ENCODE peak calls at places on chromosomes 12 and 14, in nine cellular contexts. O is SJSA1; X is adrenal gland; K is GM23248; N is upper lobe of right lung; G is right cardiac atrium; A is K562; P is pancreas; S is naive thymus-derived CD4-positive, alpha-beta T cell. W is an unnamed sample. For H3K9me3, the result is how much of the 10 kb centered on the place peaks cover.

GRCh38 chr14:77086017-77086727 is 11.9 kb upstream of the CIPC start:
- DNase-seq in O (no peak), X (no peak), K (peak), N (no peak), G (no peak), A (no peak), P (no peak), S (no peak), W (no peak)

GRCh38 chr12:15428632-15429031 is 106.3 kb downstream of the PTPRO start:
- DNase-seq in O (no peak), X (no peak), K (no peak), N (no peak), G (no peak), A (no peak), P (no peak), S (no peak), W (no peak)

GRCh38 chr12:70255311-70255710 is 12.1 kb downstream of the CNOT2 start:
- DNase-seq in O (no peak), X (no peak), K (peak), N (no peak), G (no peak), A (no peak), P (no peak), S (no peak), W (no peak)

GRCh38 chr14:91892918-91893527 is 25.7 kb upstream of the TC2N start:
- DNase-seq in O (no peak), X (no peak), K (peak), N (no peak), G (no peak), A (peak), P (no peak), S (peak), W (no peak)

GRCh38 chr12:49088190-49088931 is 6.2 kb downstream of the DHH start:
- DNase-seq in O (peak), X (peak), K (peak), N (peak), G (peak), A (peak), P (peak), S (peak), W (peak)

GRCh38 chr12:50425859-50426258 is 25.2 kb downstream of the LARP4 start:
- DNase-seq in O (no peak), X (no peak), K (no peak), N (no peak), G (no peak), A (no peak), P (no peak), S (no peak), W (no peak)

GRCh38 chr12:630656-631632 is 32.3 kb downstream of the NINJ2 start:
- DNase-seq in O (no peak), X (no peak), K (no peak), N (peak), G (peak), A (no peak), P (no peak), S (peak), W (no peak)

GRCh38 chr14:36514278-36515104 is 5.5 kb downstream of the NKX2-1 start:
- DNase-seq in O (no peak), X (no peak), K (no peak), N (peak), G (no peak), A (no peak), P (no peak), S (no peak), W (no peak)

GRCh38 chr14:90489306-90489705 is 92.5 kb downstream of the CALM1 start:
- DNase-seq in O (no peak), X (no peak), K (no peak), N (no peak), G (no peak), A (no peak), P (no peak), S (no peak), W (no peak)

GRCh38 chr12:7837366-7837765 is 35.3 kb downstream of the SLC2A14 start:
- DNase-seq in O (no peak), X (no peak), K (no peak), N (peak), G (no peak), A (no peak), P (no peak), S (no peak), W (no peak)

GRCh38 chr12:27480031-27480430 is 33.5 kb downstream of the SMCO2 start:
- DNase-seq in O (no peak), X (no peak), K (no peak), N (no peak), G (no peak), A (no peak), P (no peak), S (no peak), W (no peak)

GRCh38 chr12:107318804-107319535 is 225.6 kb upstream of the CRY1 start:
- DNase-seq in O (no peak), X (peak), K (peak), N (no peak), G (no peak), A (peak), P (peak), S (peak), W (no peak)

GRCh38 chr12:24743891-24744793 is 204.8 kb downstream of the BCAT1 start:
- DNase-seq in O (no peak), X (no peak), K (peak), N (no peak), G (no peak), A (peak), P (no peak), S (no peak), W (no peak)

GRCh38 chr12:93237235-93237915 is 140.3 kb upstream of the NUDT4 start:
- DNase-seq in O (no peak), X (peak), K (no peak), N (no peak), G (peak), A (no peak), P (no peak), S (no peak), W (no peak)

GRCh38 chr12:109740694-109741245 is 27.1 kb downstream of the FAM222A start:
- DNase-seq in O (no peak), X (peak), K (no peak), N (peak), G (peak), A (no peak), P (peak), S (no peak), W (peak)

GRCh38 chr12:101698782-101699347 is 1.4 kb downstream of the CHPT1 start:
- DNase-seq in O (no peak), X (no peak), K (peak), N (no peak), G (no peak), A (no peak), P (no peak), S (no peak), W (no peak)

GRCh38 chr14:22039938-22040780 is 366.5 kb upstream of the OR4E1 start:
- DNase-seq in O (no peak), X (no peak), K (peak), N (no peak), G (peak), A (no peak), P (no peak), S (peak), W (no peak)

GRCh38 chr14:100388137-100389050 is 65.3 kb downstream of the SLC25A47 start:
- DNase-seq in O (no peak), X (no peak), K (no peak), N (no peak), G (no peak), A (peak), P (no peak), S (no peak), W (no peak)

GRCh38 chr14:23664207-23664885 is 28.2 kb downstream of the DHRS2 start:
- DNase-seq in O (no peak), X (no peak), K (no peak), N (no peak), G (no peak), A (no peak), P (no peak), S (no peak), W (no peak)

GRCh38 chr12:95470300-95470699 is 3.7 kb upstream of the METAP2 start:
- DNase-seq in O (no peak), X (no peak), K (no peak), N (no peak), G (no peak), A (no peak), P (no peak), S (no peak), W (no peak)

GRCh38 chr12:112029326-112029725 is 16.1 kb downstream of the ERP29 start:
- DNase-seq in O (no peak), X (no peak), K (no peak), N (no peak), G (no peak), A (no peak), P (no peak), S (no peak), W (no peak)

GRCh38 chr12:108375986-108376663 is 37.0 kb upstream of the CMKLR1 start:
- DNase-seq in O (no peak), X (no peak), K (peak), N (no peak), G (no peak), A (no peak), P (no peak), S (no peak), W (no peak)
- H3K9me3 ChIP-seq in O (under half), X (under half), K (under half), N (under half), G (under half), A (under half), P (under half), S (under half), W (under half)

DNA sequence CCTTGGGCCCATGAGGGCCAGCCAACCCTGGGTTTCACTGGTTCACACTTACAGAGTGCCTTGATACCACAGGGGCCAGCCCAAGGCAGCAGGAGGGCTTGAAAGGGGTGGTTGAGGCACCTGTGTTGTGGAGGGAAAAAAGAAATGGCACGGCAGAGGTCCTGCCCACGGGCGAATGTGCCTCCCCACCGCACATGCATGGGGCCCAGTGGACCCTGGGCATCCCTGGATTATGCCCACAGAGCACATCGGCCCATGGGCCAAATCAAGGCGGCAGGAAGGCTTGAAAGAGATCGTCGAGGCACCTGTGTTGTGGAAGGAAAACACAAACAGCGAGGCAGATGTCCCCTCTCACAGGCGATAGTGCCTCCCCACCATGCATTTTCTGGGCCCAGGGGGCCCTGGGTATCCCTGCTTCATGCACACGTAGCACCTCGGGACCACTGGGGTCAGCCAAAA is 378.2 kb downstream of the ALG10 start:
- DNase-seq in O (peak), X (no peak), K (no peak), N (no peak), G (peak), A (peak), P (peak), S (no peak), W (no peak)
- H3K9me3 ChIP-seq in O (under half), X (under half), K (under half), N (under half), G (under half), A (under half), P (under half), S (under half), W (under half)

GRCh38 chr14:105854600-105855245 is 328.3 kb downstream of the TMEM121 start:
- DNase-seq in O (peak), X (no peak), K (no peak), N (no peak), G (no peak), A (no peak), P (peak), S (no peak), W (no peak)

GRCh38 chr14:105852378-105853088 is 326.1 kb downstream of the TMEM121 start:
- DNase-seq in O (peak), X (no peak), K (no peak), N (peak), G (peak), A (no peak), P (peak), S (no peak), W (peak)

GRCh38 chr14:105853907-105854599 is 327.7 kb downstream of the TMEM121 start:
- DNase-seq in O (peak), X (no peak), K (no peak), N (no peak), G (no peak), A (no peak), P (peak), S (no peak), W (peak)

GRCh38 chr14:105851716-105852377 is 325.5 kb downstream of the TMEM121 start:
- DNase-seq in O (no peak), X (no peak), K (no peak), N (no peak), G (peak), A (no peak), P (peak), S (no peak), W (no peak)

DNA sequence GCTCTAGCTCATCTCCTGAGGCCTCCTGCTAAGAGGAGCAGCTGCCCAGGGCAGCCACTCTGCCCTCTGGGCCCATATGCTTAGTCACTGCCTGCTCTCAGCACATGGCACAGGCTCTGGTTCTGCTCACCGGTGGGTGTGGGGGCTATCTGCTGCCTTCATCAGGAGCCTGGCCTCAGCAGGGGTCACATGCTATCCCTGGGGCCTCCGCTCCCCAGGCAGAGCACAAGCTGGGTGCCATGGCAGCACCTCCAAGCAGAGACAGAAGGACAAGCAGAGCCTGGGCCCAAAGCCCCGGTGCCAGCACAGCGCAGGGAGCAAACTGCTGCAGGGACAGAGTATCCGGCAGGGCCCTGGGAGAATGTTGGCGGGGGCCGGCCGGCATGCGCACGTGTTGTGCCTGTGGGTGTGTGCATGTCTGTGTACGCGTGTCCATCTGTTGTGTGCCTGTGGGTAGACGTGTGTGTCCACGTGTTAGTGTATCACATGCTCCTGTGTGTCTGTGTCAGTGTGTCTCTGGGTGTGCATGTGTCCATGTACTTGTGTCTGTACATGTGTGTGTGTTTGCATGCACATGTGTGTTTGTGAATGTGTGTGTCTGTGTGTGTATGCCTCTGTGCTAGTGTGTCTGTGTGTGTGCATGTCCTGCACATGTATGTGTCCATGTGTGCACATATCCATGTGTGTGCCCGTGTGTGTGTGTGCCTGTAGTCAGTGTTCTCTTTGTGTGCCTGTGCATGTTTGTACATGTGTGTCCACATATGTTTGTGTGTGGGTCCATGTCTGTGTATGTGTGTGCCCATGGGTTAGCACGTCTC is 326.9 kb downstream of the TMEM121 start:
- DNase-seq in O (peak), X (no peak), K (no peak), N (no peak), G (peak), A (no peak), P (peak), S (no peak), W (no peak)
- H3K9me3 ChIP-seq in O (under half), X (under half), K (under half), N (under half), G (under half), A (under half), P (under half), S (under half), W (under half)

GRCh38 chr12:128606538-128606937 is 217.2 kb downstream of the SLC15A4 start:
- DNase-seq in O (no peak), X (no peak), K (no peak), N (no peak), G (no peak), A (no peak), P (no peak), S (no peak), W (no peak)
- H3K9me3 ChIP-seq in O (under half), X (under half), K (under half), N (under half), G (under half), A (under half), P (under half), S (under half), W (under half)

DNA sequence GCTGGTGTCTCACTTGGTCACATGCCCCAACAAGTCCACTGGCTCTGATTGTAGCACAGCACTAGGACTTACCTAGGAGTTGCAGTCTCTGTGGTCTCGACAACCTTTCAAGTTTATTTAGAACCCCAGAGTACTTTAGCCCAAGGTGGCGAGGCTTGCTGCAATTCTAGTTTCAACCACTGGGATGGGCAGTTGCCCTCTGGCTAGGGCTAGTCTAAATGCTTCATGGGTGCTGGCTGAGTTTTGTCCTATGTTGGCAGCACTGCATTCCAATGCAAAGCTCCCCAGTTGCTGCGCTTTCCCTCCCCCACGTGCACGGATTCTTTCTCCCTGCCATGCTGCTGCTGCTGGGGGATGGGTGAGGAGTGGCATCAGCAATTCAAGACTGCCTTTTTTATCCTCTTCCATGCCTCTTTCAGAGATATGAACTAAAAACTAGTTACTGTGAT is 207.9 kb downstream of the SYNE2 start:
- DNase-seq in O (no peak), X (no peak), K (peak), N (no peak), G (no peak), A (peak), P (no peak), S (no peak), W (no peak)
- H3K9me3 ChIP-seq in O (under half), X (under half), K (under half), N (under half), G (under half), A (under half), P (under half), S (under half), W (under half)

DNA sequence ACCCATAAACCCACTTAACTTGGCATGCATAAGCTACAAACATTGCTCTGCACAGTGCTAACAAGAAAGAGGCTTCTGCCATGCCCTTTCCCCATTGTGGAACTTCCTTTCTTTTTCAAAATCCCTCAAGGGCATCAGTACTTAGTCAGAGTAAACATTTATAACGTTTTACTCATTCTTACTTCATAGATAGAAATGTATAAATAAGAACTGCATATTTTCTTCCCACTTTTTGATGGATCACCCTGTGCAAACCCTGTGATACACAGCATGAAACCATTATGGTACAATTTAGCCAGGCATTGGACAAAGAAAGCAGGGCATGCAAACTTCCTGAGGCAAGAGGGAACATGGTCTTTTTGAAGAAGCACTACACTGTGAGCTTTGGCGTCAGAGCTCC is 113.8 kb upstream of the FOXG1 start:
- DNase-seq in O (peak), X (no peak), K (peak), N (no peak), G (no peak), A (no peak), P (no peak), S (no peak), W (no peak)
- H3K9me3 ChIP-seq in O (under half), X (under half), K (under half), N (under half), G (under half), A (under half), P (under half), S (under half), W (under half)

W was measured in T-helper 17 cell.